ENCODE peak calls at places on chromosomes 2 and 18, in nine cellular contexts. G is endothelial cell of umbilical vein, B is SK-N-SH, Q is stomach, E is K562, F is vagina, N is breast epithelium, L is GM12878, X is transverse colon. V is an unnamed sample.

GRCh38 chr2:234003972-234004617 is 46.4 kb upstream of the SPP2 start:
- DNase-seq in F (no peak), G (peak), E (peak), B (no peak), Q (no peak), X (no peak), L (no peak), N (no peak), V (no peak)

GRCh38 chr2:157107460-157107859 is 150.0 kb upstream of the GALNT5 start:
- DNase-seq in B (no peak), L (no peak), X (peak), N (no peak), Q (no peak), F (no peak), E (no peak), G (no peak), V (no peak)

GRCh38 chr2:46294185-46294836 is 2.9 kb upstream of the EPAS1 start:
- DNase-seq in L (no peak), B (peak), X (peak), Q (no peak), E (peak), G (peak), N (no peak), F (no peak), V (no peak)

GRCh38 chr2:230319211-230319862 is 7.7 kb upstream of the SP140L start:
- DNase-seq in Q (no peak), N (no peak), B (no peak), G (peak), X (peak), L (peak), F (no peak), E (no peak), V (peak)

GRCh38 chr2:240557101-240557751 is 562 bp downstream of the ANKMY1 start:
- DNase-seq in N (no peak), L (no peak), X (peak), G (no peak), F (peak), Q (no peak), B (no peak), E (no peak), V (peak)

GRCh38 chr2:153872311-153873061 is 764 bp downstream of the GALNT13 start:
- DNase-seq in Q (no peak), G (no peak), N (no peak), L (no peak), E (no peak), X (no peak), F (no peak), B (peak), V (no peak)

GRCh38 chr2:131045925-131046579 is 47.2 kb downstream of the FAM168B start:
- DNase-seq in L (no peak), G (no peak), Q (peak), X (no peak), N (no peak), E (no peak), F (no peak), B (no peak), V (no peak)

GRCh38 chr2:138536302-138536701 is 34.7 kb downstream of the SPOPL start:
- DNase-seq in E (no peak), L (peak), G (no peak), X (no peak), F (no peak), Q (no peak), N (no peak), B (no peak), V (no peak)

GRCh38 chr2:84077504-84077903 is 381.6 kb downstream of the SUCLG1 start:
- DNase-seq in G (peak), F (no peak), X (peak), Q (no peak), N (no peak), E (peak), L (no peak), B (peak), V (no peak)

GRCh38 chr2:58350484-58350883 is 109.4 kb upstream of the FANCL start:
- DNase-seq in B (no peak), E (no peak), Q (no peak), N (no peak), F (no peak), L (peak), X (no peak), G (no peak), V (no peak)

GRCh38 chr18:36441872-36442271 is 144.4 kb downstream of the FHOD3 start:
- DNase-seq in X (no peak), N (no peak), F (no peak), E (no peak), Q (no peak), B (no peak), L (no peak), G (peak), V (no peak)

GRCh38 chr2:152566728-152567069 is 150.6 kb downstream of the PRPF40A start:
- DNase-seq in B (no peak), G (no peak), N (no peak), E (no peak), F (no peak), X (no peak), Q (no peak), L (peak), V (no peak)

GRCh38 chr2:18483896-18484295 is 76.6 kb downstream of the RDH14 start:
- DNase-seq in L (no peak), G (no peak), B (no peak), F (no peak), E (no peak), Q (no peak), X (no peak), N (no peak), V (no peak)

GRCh38 chr2:240885980-240886565 is 9.9 kb downstream of the MAB21L4 start:
- DNase-seq in N (no peak), X (no peak), E (no peak), B (no peak), L (no peak), F (no peak), Q (no peak), G (no peak), V (no peak)

GRCh38 chr2:27264753-27265535 is 2.1 kb upstream of the SLC30A3 start:
- DNase-seq in F (no peak), N (no peak), Q (peak), B (peak), X (peak), E (no peak), L (no peak), G (peak), V (peak)

GRCh38 chr2:61950133-61950560 is 44.7 kb downstream of the COMMD1 start:
- DNase-seq in B (no peak), L (no peak), X (no peak), E (no peak), N (no peak), Q (no peak), F (no peak), G (no peak), V (no peak)

GRCh38 chr2:167626301-167626700 is 621.1 kb downstream of the STK39 start:
- DNase-seq in E (no peak), G (no peak), X (no peak), N (no peak), Q (no peak), L (no peak), B (no peak), F (no peak), V (no peak)

GRCh38 chr2:28821295-28821958 is 10.8 kb downstream of the SPDYA start:
- DNase-seq in F (no peak), L (peak), E (peak), X (peak), Q (peak), G (peak), N (no peak), B (peak), V (no peak)

GRCh38 chr2:127170021-127170420 is 50.1 kb downstream of the CYP27C1 start:
- DNase-seq in L (no peak), Q (no peak), B (no peak), G (no peak), F (no peak), X (no peak), E (no peak), N (no peak), V (no peak)

GRCh38 chr2:47015730-47016129 is 100.1 kb upstream of the MCFD2 start:
- DNase-seq in G (no peak), X (no peak), L (no peak), N (no peak), B (no peak), F (no peak), E (no peak), Q (no peak), V (no peak)

GRCh38 chr2:63590621-63591408 is 2.1 kb downstream of the MDH1 start:
- DNase-seq in B (no peak), X (peak), N (no peak), E (peak), Q (no peak), F (no peak), L (peak), G (no peak), V (no peak)

GRCh38 chr2:215396595-215397313 is 39.1 kb downstream of the FN1 start:
- DNase-seq in G (no peak), N (no peak), E (no peak), Q (no peak), L (no peak), F (no peak), B (no peak), X (no peak), V (no peak)

GRCh38 chr2:207629553-207629952 is 4.4 kb upstream of the METTL21A start:
- DNase-seq in G (no peak), Q (no peak), L (no peak), F (no peak), X (no peak), B (no peak), N (no peak), E (no peak), V (no peak)

GRCh38 chr2:100446696-100447095 is 23.6 kb upstream of the NMS start:
- DNase-seq in N (no peak), E (no peak), L (no peak), X (no peak), F (no peak), Q (no peak), B (no peak), G (no peak), V (no peak)

GRCh38 chr2:219442206-219443015 is 7.8 kb downstream of the SPEG start:
- DNase-seq in X (no peak), L (no peak), F (no peak), G (no peak), N (no peak), B (no peak), Q (no peak), E (no peak), V (no peak)

GRCh38 chr2:55992465-55992864 is 68.9 kb upstream of the EFEMP1 start:
- DNase-seq in L (no peak), Q (no peak), E (no peak), G (peak), N (no peak), B (no peak), F (no peak), X (peak), V (no peak)

GRCh38 chr2:176079851-176080539 is 3.8 kb downstream of the EVX2 start:
- DNase-seq in X (no peak), Q (no peak), B (peak), L (no peak), F (no peak), E (peak), G (no peak), N (no peak), V (no peak)

GRCh38 chr2:28224648-28225471 is 167.8 kb upstream of the FOSL2 start:
- DNase-seq in E (no peak), N (no peak), B (no peak), L (no peak), X (no peak), G (no peak), F (no peak), Q (no peak), V (no peak)

GRCh38 chr2:54986266-54986665 is 64.0 kb downstream of the RTN4 start:
- DNase-seq in B (no peak), X (no peak), Q (no peak), E (no peak), G (no peak), N (no peak), L (no peak), F (no peak), V (no peak)

GRCh38 chr18:31261792-31262582 is 56.0 kb upstream of the DSG1 start:
- DNase-seq in B (no peak), L (no peak), E (no peak), G (no peak), N (no peak), X (no peak), Q (no peak), F (no peak), V (no peak)

GRCh38 chr2:11798946-11799495 is 52.6 kb downstream of the LPIN1 start:
- DNase-seq in E (no peak), G (no peak), L (no peak), Q (no peak), B (no peak), X (no peak), N (no peak), F (peak), V (no peak)

GRCh38 chr2:27720004-27720551 is 51.4 kb upstream of the MRPL33 start:
- DNase-seq in L (no peak), N (no peak), X (no peak), G (peak), F (peak), E (peak), Q (peak), B (no peak), V (no peak)

GRCh38 chr2:230691005-230691647 is 21.5 kb upstream of the CAB39 start:
- DNase-seq in E (no peak), N (no peak), G (no peak), L (no peak), X (no peak), Q (no peak), B (no peak), F (no peak), V (no peak)

GRCh38 chr2:185757356-185757755 is 18.8 kb downstream of the FSIP2 start:
- DNase-seq in E (no peak), Q (no peak), F (no peak), L (no peak), X (no peak), B (no peak), G (no peak), N (no peak), V (no peak)

GRCh38 chr2:189179607-189179979 is at the start of gene COL5A2:
- DNase-seq in E (no peak), N (no peak), F (no peak), Q (no peak), X (peak), B (no peak), L (no peak), G (peak), V (no peak)

GRCh38 chr2:70132244-70133126 is 45.2 kb downstream of the PCBP1 start:
- DNase-seq in G (peak), X (peak), N (no peak), E (peak), Q (peak), F (no peak), B (peak), L (no peak), V (no peak)

GRCh38 chr2:44424211-44424610 is 62.5 kb downstream of the CAMKMT start:
- DNase-seq in N (no peak), E (no peak), B (no peak), G (no peak), X (no peak), Q (no peak), L (no peak), F (no peak), V (no peak)

GRCh38 chr2:211877061-211877460 is 661.5 kb downstream of the ERBB4 start:
- DNase-seq in X (no peak), E (no peak), B (no peak), F (no peak), Q (no peak), N (no peak), L (no peak), G (peak), V (no peak)

DNA sequence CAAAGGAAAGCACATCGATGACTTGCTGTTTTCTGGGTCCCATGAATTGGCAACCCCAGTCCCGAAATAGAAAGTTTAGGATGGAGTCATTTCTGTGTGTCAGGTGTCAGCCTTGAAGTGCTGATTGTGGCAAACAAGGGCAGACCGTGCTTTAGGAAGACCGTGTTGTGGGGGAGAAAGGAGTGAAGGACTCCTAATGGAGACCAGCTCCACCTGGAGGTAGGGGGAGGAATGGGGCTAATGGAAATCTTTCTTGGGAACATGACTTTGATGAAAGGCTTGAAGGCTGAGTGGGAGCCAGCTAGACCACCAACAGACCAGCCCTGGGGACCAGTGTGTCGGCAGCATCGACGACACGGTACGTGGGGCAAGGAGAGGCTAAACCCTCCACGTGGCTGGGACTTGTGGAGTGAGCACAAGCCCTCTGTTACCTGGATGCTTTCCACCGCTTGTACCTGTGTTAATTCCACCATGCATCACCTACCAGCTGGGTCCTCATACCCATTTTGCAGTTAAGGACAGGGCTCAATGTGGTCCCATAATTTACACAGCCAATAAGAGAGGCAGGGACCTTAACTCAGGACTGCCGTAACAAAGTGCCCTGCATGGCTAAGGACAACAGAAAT is 104.2 kb downstream of the SH3BP4 start:
- DNase-seq in G (peak), L (no peak), N (no peak), X (no peak), E (peak), F (no peak), B (no peak), Q (peak), V (no peak)
- TF ChIP-seq POLR2AphosphoS5 in G (no peak), L (no peak), N (no peak), X (no peak), E (no peak), F (no peak), B (no peak), Q (peak), V (no peak)

GRCh38 chr18:7273301-7273911 is 42.5 kb downstream of the LRRC30 start:
- DNase-seq in L (no peak), G (peak), B (no peak), X (peak), F (no peak), Q (peak), E (no peak), N (no peak), V (no peak)
- TF ChIP-seq POLR2AphosphoS5 in L (no peak), G (peak), B (no peak), X (no peak), F (peak), Q (no peak), E (no peak), N (no peak), V (no peak)

GRCh38 chr18:13438507-13439056 is 220.0 kb downstream of the LDLRAD4 start:
- DNase-seq in G (no peak), L (no peak), E (no peak), Q (no peak), F (no peak), X (no peak), N (no peak), B (no peak), V (no peak)
- TF ChIP-seq POLR2AphosphoS5 in G (no peak), L (no peak), E (no peak), Q (no peak), F (no peak), X (no peak), N (no peak), B (no peak), V (no peak)

GRCh38 chr18:48902023-48902855 is 48.5 kb downstream of the SMAD7 start:
- DNase-seq in Q (peak), X (peak), B (peak), L (no peak), N (peak), F (no peak), E (peak), G (peak), V (no peak)
- TF ChIP-seq POLR2AphosphoS5 in Q (peak), X (peak), B (peak), L (no peak), N (no peak), F (peak), E (no peak), G (peak), V (no peak)

GRCh38 chr2:237879991-237880560 is 20.7 kb downstream of the RAMP1 start:
- DNase-seq in L (no peak), N (peak), Q (no peak), X (no peak), G (no peak), E (no peak), B (no peak), F (no peak), V (no peak)

GRCh38 chr2:237885171-237885930 is 25.9 kb downstream of the RAMP1 start:
- DNase-seq in E (no peak), X (no peak), N (peak), Q (no peak), G (no peak), B (peak), L (no peak), F (no peak), V (no peak)

GRCh38 chr2:237884681-237885080 is 25.3 kb downstream of the RAMP1 start:
- DNase-seq in L (no peak), N (no peak), F (no peak), B (no peak), G (no peak), E (no peak), Q (no peak), X (no peak), V (no peak)

GRCh38 chr2:237883951-237884392 is 24.5 kb downstream of the RAMP1 start:
- DNase-seq in L (no peak), Q (no peak), X (no peak), F (no peak), E (no peak), B (peak), N (peak), G (no peak), V (no peak)

GRCh38 chr2:237882510-237883481 is 23.4 kb downstream of the RAMP1 start:
- DNase-seq in L (no peak), G (no peak), N (peak), B (no peak), E (no peak), F (no peak), Q (no peak), X (no peak), V (no peak)
- TF ChIP-seq POLR2AphosphoS5 in L (no peak), G (no peak), N (no peak), B (no peak), E (no peak), F (no peak), Q (no peak), X (no peak), V (no peak)

GRCh38 chr2:144331652-144332355 is 188.1 kb downstream of the ZEB2 start:
- DNase-seq in Q (no peak), N (peak), E (no peak), G (peak), L (no peak), F (no peak), X (no peak), B (peak), V (peak)
- TF ChIP-seq POLR2AphosphoS5 in Q (peak), N (peak), E (peak), G (peak), L (no peak), F (peak), X (peak), B (peak), V (peak)

GRCh38 chr2:232521098-232521497 is 910 bp downstream of the PRSS56 start:
- DNase-seq in X (no peak), Q (no peak), F (no peak), E (no peak), L (no peak), G (no peak), B (no peak), N (no peak), V (no peak)

GRCh38 chr2:232520489-232520888 is 301 bp downstream of the PRSS56 start:
- DNase-seq in N (no peak), L (no peak), G (no peak), Q (no peak), B (no peak), F (no peak), X (no peak), E (no peak), V (no peak)

GRCh38 chr2:232522014-232522854 is 2.0 kb downstream of the PRSS56 start:
- DNase-seq in B (peak), F (no peak), G (peak), Q (peak), E (peak), X (peak), L (no peak), N (no peak), V (peak)

GRCh38 chr2:232520088-232520487 is at the start of gene PRSS56:
- DNase-seq in F (no peak), N (no peak), X (no peak), Q (no peak), E (no peak), L (no peak), B (no peak), G (no peak), V (no peak)

DNA sequence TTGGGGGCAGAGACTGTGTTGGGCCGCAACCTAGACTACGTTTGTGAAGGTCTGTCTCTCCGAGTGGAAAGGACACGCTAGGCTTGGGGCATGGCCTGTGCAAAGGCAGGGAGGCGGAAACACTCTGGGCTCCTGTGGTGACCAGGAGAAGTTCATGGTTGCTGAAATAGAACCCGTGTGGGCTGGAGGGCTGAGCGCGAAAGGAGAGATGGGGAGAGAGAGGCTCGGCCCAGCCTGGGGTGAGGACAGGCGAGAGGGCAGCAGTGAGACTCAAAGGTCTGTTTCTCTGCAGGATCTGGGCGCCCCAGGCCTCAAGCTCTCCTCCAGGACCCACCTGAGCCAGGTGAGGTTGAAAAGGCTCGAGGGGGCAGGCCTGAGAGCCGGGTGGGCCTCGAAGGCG is 1.3 kb downstream of the PRSS56 start:
- DNase-seq in Q (no peak), F (no peak), B (no peak), X (no peak), N (no peak), L (no peak), E (no peak), G (no peak), V (no peak)
- TF ChIP-seq POLR2AphosphoS5 in Q (no peak), F (no peak), B (no peak), X (no peak), N (no peak), L (no peak), E (no peak), G (no peak), V (no peak)

DNA sequence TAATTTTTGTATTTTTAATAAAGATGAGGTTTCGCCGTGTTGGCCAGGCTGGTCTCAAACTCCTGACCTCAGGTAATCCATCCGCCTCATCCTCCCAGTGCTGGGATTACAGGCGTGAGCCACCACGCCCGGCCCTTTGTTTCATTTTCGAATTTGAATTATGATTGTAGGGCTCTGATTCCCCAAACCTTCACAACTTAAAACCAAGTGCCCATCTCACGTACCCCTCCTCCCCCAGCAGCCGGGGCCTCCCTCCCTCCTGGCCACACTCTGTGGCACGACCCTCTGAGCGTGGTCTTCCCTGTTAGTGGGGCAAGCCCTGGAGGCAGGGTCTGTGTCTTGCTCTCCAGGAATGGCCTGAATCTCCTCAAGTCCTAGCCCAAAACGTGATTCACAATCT is 166.5 kb downstream of the ASB1 start:
- DNase-seq in X (no peak), G (no peak), N (no peak), L (no peak), E (no peak), B (no peak), F (peak), Q (no peak), V (no peak)
- TF ChIP-seq POLR2AphosphoS5 in X (no peak), G (no peak), N (no peak), L (no peak), E (no peak), B (no peak), F (no peak), Q (no peak), V (no peak)

V was measured in GM12892.